ENCODE peak calls at places on chromosomes 1 and 21, in six cellular contexts. Q, W, J, U, E and L are unnamed samples.
A peak's percentile ranks its signal among the peaks of the same experiment; 100 is the strongest.

GRCh38 chr1:226722901-226723639 is 16.0 kb downstream of the ITPKB start:
- DNase-seq in Q (no peak), W (no peak), J (no peak), U (no peak), E (no peak), L (no peak)

GRCh38 chr1:227449727-227450420 is 113.5 kb upstream of the ZNF678 start:
- DNase-seq in Q (peak; percentile 83), W (no peak), J (no peak), U (no peak), E (no peak), L (no peak)

GRCh38 chr1:86516366-86516765 is 30.5 kb upstream of the CLCA4 start:
- DNase-seq in Q (no peak), W (no peak), J (no peak), U (no peak), E (no peak), L (no peak)

GRCh38 chr21:21612446-21612845 is 614.2 kb downstream of the NCAM2 start:
- DNase-seq in Q (no peak), W (no peak), J (no peak), U (no peak), E (no peak), L (peak; percentile 93)

GRCh38 chr1:151131832-151132675 is 14.4 kb downstream of the SEMA6C start:
- DNase-seq in Q (no peak), W (peak; percentile 75), J (no peak), U (peak; percentile 52), E (no peak), L (peak; percentile 52)

GRCh38 chr1:246588322-246588721 is 22.1 kb downstream of the CNST start:
- DNase-seq in Q (no peak), W (no peak), J (no peak), U (no peak), E (no peak), L (no peak)

GRCh38 chr1:40314721-40315238 is 2.3 kb downstream of the COL9A2 start:
- DNase-seq in Q (no peak), W (no peak), J (no peak), U (no peak), E (no peak), L (no peak)

GRCh38 chr1:230287674-230288315 is 138.3 kb downstream of the PGBD5 start:
- DNase-seq in Q (no peak), W (no peak), J (no peak), U (no peak), E (no peak), L (no peak)

GRCh38 chr1:52727114-52727586 is 897 bp downstream of the ZYG11B start:
- DNase-seq in Q (no peak), W (no peak), J (no peak), U (peak; percentile 11), E (no peak), L (no peak)

GRCh38 chr1:107889524-107889923 is 75.5 kb downstream of the VAV3 start:
- DNase-seq in Q (no peak), W (no peak), J (no peak), U (no peak), E (no peak), L (no peak)

GRCh38 chr1:110436635-110437034 is 14.3 kb upstream of the PROK1 start:
- DNase-seq in Q (no peak), W (no peak), J (no peak), U (no peak), E (no peak), L (peak; percentile 50)

GRCh38 chr1:172990598-172991215 is 60.0 kb downstream of the TNFSF18 start:
- DNase-seq in Q (no peak), W (no peak), J (no peak), U (no peak), E (no peak), L (no peak)